ENCODE peak calls at places on chromosomes 3 and 15, in seven cellular contexts. One of them, this sample, is unnamed.

GRCh38 chr3:112561085-112561692 is 573 bp downstream of the ATG3 start:
- DNase-seq in endothelial cell: peak
- DNase-seq in heart right ventricle: peak
- DNase-seq in HCT116: peak
- DNase-seq in Peyer's patch: peak
- DNase-seq in GM13977: peak
- DNase-seq in activated CD8-positive, alpha-beta T cell treated with anti-CD3 and anti-CD28 coated beads for 36 hours: peak
- DNase-seq in this sample: peak

GRCh38 chr3:67037615-67038014 is 39.5 kb downstream of the KBTBD8 start:
- DNase-seq in GM13977: no peak
- DNase-seq in Peyer's patch: no peak
- DNase-seq in endothelial cell: no peak
- DNase-seq in activated CD8-positive, alpha-beta T cell treated with anti-CD3 and anti-CD28 coated beads for 36 hours: no peak
- DNase-seq in heart right ventricle: no peak
- DNase-seq in HCT116: no peak
- DNase-seq in this sample: no peak

GRCh38 chr15:81080946-81081345 is 53.1 kb upstream of the CFAP161 start:
- DNase-seq in activated CD8-positive, alpha-beta T cell treated with anti-CD3 and anti-CD28 coated beads for 36 hours: no peak
- DNase-seq in heart right ventricle: no peak
- DNase-seq in Peyer's patch: no peak
- DNase-seq in endothelial cell: no peak
- DNase-seq in GM13977: no peak
- DNase-seq in HCT116: no peak
- DNase-seq in this sample: no peak

GRCh38 chr3:175146258-175146657 is 287.1 kb downstream of the NAALADL2 start:
- DNase-seq in activated CD8-positive, alpha-beta T cell treated with anti-CD3 and anti-CD28 coated beads for 36 hours: no peak
- DNase-seq in Peyer's patch: no peak
- DNase-seq in GM13977: no peak
- DNase-seq in heart right ventricle: no peak
- DNase-seq in HCT116: no peak
- DNase-seq in endothelial cell: no peak
- DNase-seq in this sample: no peak

GRCh38 chr15:76165951-76166350 is 106.2 kb downstream of the TMEM266 start:
- DNase-seq in GM13977: no peak
- DNase-seq in Peyer's patch: no peak
- DNase-seq in endothelial cell: no peak
- DNase-seq in heart right ventricle: no peak
- DNase-seq in HCT116: no peak
- DNase-seq in activated CD8-positive, alpha-beta T cell treated with anti-CD3 and anti-CD28 coated beads for 36 hours: no peak
- DNase-seq in this sample: no peak

GRCh38 chr15:72534522-72534921 is 60.4 kb downstream of the ARIH1 start:
- DNase-seq in heart right ventricle: no peak
- DNase-seq in Peyer's patch: no peak
- DNase-seq in HCT116: no peak
- DNase-seq in endothelial cell: no peak
- DNase-seq in activated CD8-positive, alpha-beta T cell treated with anti-CD3 and anti-CD28 coated beads for 36 hours: peak
- DNase-seq in GM13977: no peak
- DNase-seq in this sample: no peak

GRCh38 chr3:188689101-188689574 is 482.6 kb upstream of the TPRG1 start:
- DNase-seq in endothelial cell: no peak
- DNase-seq in HCT116: no peak
- DNase-seq in activated CD8-positive, alpha-beta T cell treated with anti-CD3 and anti-CD28 coated beads for 36 hours: no peak
- DNase-seq in heart right ventricle: no peak
- DNase-seq in Peyer's patch: no peak
- DNase-seq in GM13977: no peak
- DNase-seq in this sample: no peak

GRCh38 chr3:71629289-71630252 is 46.0 kb upstream of the FOXP1 start:
- DNase-seq in activated CD8-positive, alpha-beta T cell treated with anti-CD3 and anti-CD28 coated beads for 36 hours: no peak
- DNase-seq in Peyer's patch: no peak
- DNase-seq in GM13977: no peak
- DNase-seq in endothelial cell: no peak
- DNase-seq in HCT116: no peak
- DNase-seq in heart right ventricle: no peak
- DNase-seq in this sample: no peak

GRCh38 chr15:42364529-42364928 is 5.2 kb downstream of the CAPN3 start:
- DNase-seq in Peyer's patch: no peak
- DNase-seq in GM13977: no peak
- DNase-seq in heart right ventricle: no peak
- DNase-seq in HCT116: no peak
- DNase-seq in activated CD8-positive, alpha-beta T cell treated with anti-CD3 and anti-CD28 coated beads for 36 hours: no peak
- DNase-seq in endothelial cell: no peak
- DNase-seq in this sample: no peak

GRCh38 chr3:39911465-39912309 is 102.3 kb downstream of the MYRIP start:
- DNase-seq in endothelial cell: peak
- DNase-seq in heart right ventricle: no peak
- DNase-seq in activated CD8-positive, alpha-beta T cell treated with anti-CD3 and anti-CD28 coated beads for 36 hours: no peak
- DNase-seq in GM13977: no peak
- DNase-seq in HCT116: no peak
- DNase-seq in Peyer's patch: no peak
- DNase-seq in this sample: no peak

GRCh38 chr3:188526057-188526456 is 372.1 kb downstream of the LPP start:
- DNase-seq in heart right ventricle: no peak
- DNase-seq in activated CD8-positive, alpha-beta T cell treated with anti-CD3 and anti-CD28 coated beads for 36 hours: no peak
- DNase-seq in HCT116: no peak
- DNase-seq in GM13977: no peak
- DNase-seq in Peyer's patch: no peak
- DNase-seq in endothelial cell: no peak
- DNase-seq in this sample: no peak

GRCh38 chr3:43618142-43618541 is 3.7 kb downstream of the ANO10 start:
- DNase-seq in GM13977: no peak
- DNase-seq in activated CD8-positive, alpha-beta T cell treated with anti-CD3 and anti-CD28 coated beads for 36 hours: no peak
- DNase-seq in HCT116: no peak
- DNase-seq in endothelial cell: no peak
- DNase-seq in heart right ventricle: no peak
- DNase-seq in Peyer's patch: no peak
- DNase-seq in this sample: no peak

GRCh38 chr3:27573780-27574437 is 89.7 kb upstream of the SLC4A7 start:
- DNase-seq in heart right ventricle: no peak
- DNase-seq in HCT116: no peak
- DNase-seq in activated CD8-positive, alpha-beta T cell treated with anti-CD3 and anti-CD28 coated beads for 36 hours: no peak
- DNase-seq in endothelial cell: no peak
- DNase-seq in Peyer's patch: no peak
- DNase-seq in GM13977: no peak
- DNase-seq in this sample: no peak

GRCh38 chr15:94231728-94232086 is 346 bp downstream of the MCTP2 start:
- DNase-seq in Peyer's patch: no peak
- DNase-seq in endothelial cell: peak
- DNase-seq in activated CD8-positive, alpha-beta T cell treated with anti-CD3 and anti-CD28 coated beads for 36 hours: peak
- DNase-seq in GM13977: peak
- DNase-seq in HCT116: no peak
- DNase-seq in heart right ventricle: no peak
- DNase-seq in this sample: peak

GRCh38 chr15:94230886-94231727 is at the start of gene MCTP2:
- DNase-seq in endothelial cell: peak
- DNase-seq in heart right ventricle: peak
- DNase-seq in Peyer's patch: peak
- DNase-seq in GM13977: peak
- DNase-seq in HCT116: peak
- DNase-seq in activated CD8-positive, alpha-beta T cell treated with anti-CD3 and anti-CD28 coated beads for 36 hours: peak
- DNase-seq in this sample: peak

GRCh38 chr15:94232107-94232506 is 746 bp downstream of the MCTP2 start:
- DNase-seq in Peyer's patch: no peak
- DNase-seq in HCT116: no peak
- DNase-seq in GM13977: peak
- DNase-seq in heart right ventricle: no peak
- DNase-seq in endothelial cell: no peak
- DNase-seq in activated CD8-positive, alpha-beta T cell treated with anti-CD3 and anti-CD28 coated beads for 36 hours: peak
- DNase-seq in this sample: no peak

GRCh38 chr15:94230436-94230885 is 900 bp upstream of the MCTP2 start:
- DNase-seq in activated CD8-positive, alpha-beta T cell treated with anti-CD3 and anti-CD28 coated beads for 36 hours: no peak
- DNase-seq in HCT116: no peak
- DNase-seq in heart right ventricle: no peak
- DNase-seq in GM13977: no peak
- DNase-seq in endothelial cell: no peak
- DNase-seq in Peyer's patch: no peak
- DNase-seq in this sample: no peak

DNA sequence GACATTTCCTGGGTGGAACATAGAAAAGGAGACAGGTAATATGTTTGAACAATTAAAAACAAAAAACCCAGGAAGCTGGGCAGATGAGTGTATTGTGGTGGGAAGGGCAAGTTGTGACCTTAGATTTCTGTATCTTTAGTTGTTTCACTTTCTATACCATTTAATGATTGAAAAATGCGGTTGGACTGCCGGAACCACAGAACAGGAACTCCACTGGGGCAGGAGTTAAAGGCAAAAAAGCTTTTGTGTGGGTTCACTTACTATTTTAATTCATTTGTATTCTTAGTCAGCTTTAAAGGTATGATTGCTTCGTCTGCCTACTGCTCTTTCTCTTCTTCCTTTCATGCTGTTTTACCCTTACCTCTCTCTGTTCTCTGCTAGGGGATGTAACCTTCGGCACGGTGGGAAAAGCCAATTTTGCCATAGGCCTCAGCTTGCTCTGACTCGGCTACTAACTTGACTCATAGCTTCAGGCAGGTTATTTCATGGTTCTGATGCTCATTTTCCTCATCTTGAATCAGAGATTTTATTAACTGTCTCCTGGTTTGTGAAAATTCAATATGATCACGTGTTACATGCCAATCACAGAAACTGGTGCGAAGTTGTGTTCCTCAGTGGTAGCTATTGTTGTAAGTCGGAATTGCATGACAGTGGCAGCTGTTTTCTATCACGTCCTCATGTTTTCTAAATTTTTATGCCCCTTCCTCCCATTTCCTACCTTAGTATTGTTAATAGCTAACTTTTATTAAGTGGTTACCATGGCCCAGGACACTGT is 1.6 kb upstream of the MCTP2 start:
- DNase-seq in GM13977: peak
- DNase-seq in activated CD8-positive, alpha-beta T cell treated with anti-CD3 and anti-CD28 coated beads for 36 hours: peak
- DNase-seq in Peyer's patch: peak
- DNase-seq in endothelial cell: no peak
- DNase-seq in heart right ventricle: no peak
- DNase-seq in HCT116: no peak
- DNase-seq in this sample: peak
- TF ChIP-seq CTCF in GM13977: no peak
- TF ChIP-seq CTCF in activated CD8-positive, alpha-beta T cell treated with anti-CD3 and anti-CD28 coated beads for 36 hours: no peak
- TF ChIP-seq CTCF in Peyer's patch: no peak
- TF ChIP-seq CTCF in endothelial cell: no peak
- TF ChIP-seq CTCF in heart right ventricle: no peak
- TF ChIP-seq CTCF in HCT116: no peak
- TF ChIP-seq CTCF in this sample: no peak

GRCh38 chr3:53941945-53942344 is 50.3 kb upstream of the SELENOK start:
- DNase-seq in Peyer's patch: no peak
- DNase-seq in GM13977: no peak
- DNase-seq in heart right ventricle: no peak
- DNase-seq in endothelial cell: no peak
- DNase-seq in activated CD8-positive, alpha-beta T cell treated with anti-CD3 and anti-CD28 coated beads for 36 hours: no peak
- DNase-seq in HCT116: no peak
- DNase-seq in this sample: no peak
- TF ChIP-seq CTCF in Peyer's patch: no peak
- TF ChIP-seq CTCF in GM13977: no peak
- TF ChIP-seq CTCF in heart right ventricle: peak
- TF ChIP-seq CTCF in endothelial cell: no peak
- TF ChIP-seq CTCF in activated CD8-positive, alpha-beta T cell treated with anti-CD3 and anti-CD28 coated beads for 36 hours: no peak
- TF ChIP-seq CTCF in HCT116: peak
- TF ChIP-seq CTCF in this sample: no peak

GRCh38 chr3:12944413-12944812 is 103.0 kb upstream of the RPL32 start:
- DNase-seq in endothelial cell: no peak
- DNase-seq in activated CD8-positive, alpha-beta T cell treated with anti-CD3 and anti-CD28 coated beads for 36 hours: no peak
- DNase-seq in HCT116: no peak
- DNase-seq in Peyer's patch: no peak
- DNase-seq in GM13977: no peak
- DNase-seq in heart right ventricle: no peak
- DNase-seq in this sample: no peak

GRCh38 chr3:12944849-12945248 is 103.5 kb upstream of the RPL32 start:
- DNase-seq in HCT116: no peak
- DNase-seq in heart right ventricle: no peak
- DNase-seq in GM13977: no peak
- DNase-seq in activated CD8-positive, alpha-beta T cell treated with anti-CD3 and anti-CD28 coated beads for 36 hours: no peak
- DNase-seq in endothelial cell: no peak
- DNase-seq in Peyer's patch: no peak
- DNase-seq in this sample: no peak

GRCh38 chr3:12946661-12947316 is 105.4 kb upstream of the RPL32 start:
- DNase-seq in Peyer's patch: no peak
- DNase-seq in GM13977: no peak
- DNase-seq in endothelial cell: no peak
- DNase-seq in activated CD8-positive, alpha-beta T cell treated with anti-CD3 and anti-CD28 coated beads for 36 hours: no peak
- DNase-seq in heart right ventricle: no peak
- DNase-seq in HCT116: no peak
- DNase-seq in this sample: no peak

GRCh38 chr3:12947504-12948369 is 106.4 kb upstream of the RPL32 start:
- DNase-seq in heart right ventricle: peak
- DNase-seq in Peyer's patch: no peak
- DNase-seq in endothelial cell: no peak
- DNase-seq in activated CD8-positive, alpha-beta T cell treated with anti-CD3 and anti-CD28 coated beads for 36 hours: no peak
- DNase-seq in HCT116: no peak
- DNase-seq in GM13977: no peak
- DNase-seq in this sample: no peak

DNA sequence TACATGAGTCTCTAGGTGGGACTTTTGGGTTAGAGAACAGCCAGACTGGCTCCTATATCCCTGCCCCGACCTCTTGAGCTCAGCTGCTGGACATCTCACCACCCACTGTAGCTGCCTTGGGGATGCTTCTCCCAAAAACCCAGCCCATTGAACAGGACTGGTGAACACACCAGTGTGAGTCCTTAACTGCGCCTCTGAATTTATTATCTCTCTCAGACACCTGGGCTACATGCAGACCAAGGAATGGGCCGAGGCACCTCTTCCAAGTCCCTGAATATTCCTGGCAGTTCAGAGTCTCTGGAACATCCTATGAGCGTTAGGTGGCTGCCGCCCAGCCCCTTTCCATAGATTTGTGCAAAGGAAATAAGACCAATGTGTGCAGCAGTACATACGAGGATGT is 104.8 kb upstream of the RPL32 start:
- DNase-seq in Peyer's patch: no peak
- DNase-seq in activated CD8-positive, alpha-beta T cell treated with anti-CD3 and anti-CD28 coated beads for 36 hours: no peak
- DNase-seq in GM13977: no peak
- DNase-seq in heart right ventricle: no peak
- DNase-seq in HCT116: no peak
- DNase-seq in endothelial cell: no peak
- DNase-seq in this sample: no peak
- TF ChIP-seq CTCF in Peyer's patch: no peak
- TF ChIP-seq CTCF in activated CD8-positive, alpha-beta T cell treated with anti-CD3 and anti-CD28 coated beads for 36 hours: no peak
- TF ChIP-seq CTCF in GM13977: no peak
- TF ChIP-seq CTCF in heart right ventricle: no peak
- TF ChIP-seq CTCF in HCT116: no peak
- TF ChIP-seq CTCF in endothelial cell: no peak
- TF ChIP-seq CTCF in this sample: no peak

DNA sequence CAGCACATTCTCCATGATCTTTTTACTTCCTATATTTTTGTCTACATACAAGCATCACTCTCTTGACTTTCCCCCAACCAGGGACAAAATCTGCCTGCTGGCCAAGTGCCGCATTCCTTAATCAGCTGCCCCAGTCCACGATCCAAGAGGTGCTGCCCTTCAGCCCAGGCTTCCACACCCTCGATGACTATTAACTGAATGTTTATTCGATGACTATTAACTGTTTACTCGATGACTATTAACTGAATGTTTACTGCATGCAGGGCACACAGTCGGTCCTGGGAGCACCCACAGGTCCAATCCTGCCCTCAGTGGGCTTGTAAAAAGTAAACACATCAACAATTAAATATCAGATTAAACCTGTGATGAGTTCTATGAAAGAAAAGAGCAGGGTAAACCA is 256.9 kb downstream of the ARRDC4 start:
- DNase-seq in GM13977: no peak
- DNase-seq in heart right ventricle: no peak
- DNase-seq in endothelial cell: no peak
- DNase-seq in Peyer's patch: no peak
- DNase-seq in HCT116: no peak
- DNase-seq in activated CD8-positive, alpha-beta T cell treated with anti-CD3 and anti-CD28 coated beads for 36 hours: no peak
- DNase-seq in this sample: no peak
- TF ChIP-seq CTCF in GM13977: no peak
- TF ChIP-seq CTCF in heart right ventricle: no peak
- TF ChIP-seq CTCF in endothelial cell: no peak
- TF ChIP-seq CTCF in Peyer's patch: no peak
- TF ChIP-seq CTCF in HCT116: no peak
- TF ChIP-seq CTCF in activated CD8-positive, alpha-beta T cell treated with anti-CD3 and anti-CD28 coated beads for 36 hours: no peak
- TF ChIP-seq CTCF in this sample: no peak

GRCh38 chr3:196287066-196287404 is 491 bp downstream of the PCYT1A start:
- DNase-seq in activated CD8-positive, alpha-beta T cell treated with anti-CD3 and anti-CD28 coated beads for 36 hours: peak
- DNase-seq in heart right ventricle: peak
- DNase-seq in GM13977: no peak
- DNase-seq in HCT116: no peak
- DNase-seq in endothelial cell: no peak
- DNase-seq in Peyer's patch: peak
- DNase-seq in this sample: no peak
- TF ChIP-seq CTCF in activated CD8-positive, alpha-beta T cell treated with anti-CD3 and anti-CD28 coated beads for 36 hours: no peak
- TF ChIP-seq CTCF in heart right ventricle: no peak
- TF ChIP-seq CTCF in GM13977: no peak
- TF ChIP-seq CTCF in HCT116: no peak
- TF ChIP-seq CTCF in endothelial cell: no peak
- TF ChIP-seq CTCF in Peyer's patch: no peak
- TF ChIP-seq CTCF in this sample: no peak